ENCODE peak calls at places on chromosome 9, in five cellular contexts. J is suprapubic skin; X is heart left ventricle; P is CD4-positive, alpha-beta memory T cell; N is Peyer's patch. C is an unnamed sample.

GRCh38 chr9:77807295-77807694 is 159.2 kb upstream of the GNA14 start:
- DNase-seq in X (no peak), J (no peak), P (no peak), N (no peak), C (no peak)

GRCh38 chr9:136297016-136297691 is 6.7 kb downstream of the CCDC187 start:
- DNase-seq in N (peak; percentile 76), P (no peak), X (no peak), J (no peak), C (peak; percentile 39)

GRCh38 chr9:114472765-114473446 is 32.4 kb downstream of the WHRN start:
- DNase-seq in X (no peak), J (no peak), P (no peak), N (no peak), C (no peak)

GRCh38 chr9:107488400-107489143 is 997 bp downstream of the KLF4 start:
- DNase-seq in P (peak; percentile 23), N (peak; percentile 85), X (peak; percentile 73), J (peak; percentile 89), C (peak; percentile 81)

GRCh38 chr9:137055385-137056364 is 1.8 kb upstream of the ENTPD2 start:
- DNase-seq in P (no peak), N (peak; percentile 95), J (no peak), X (peak; percentile 95), C (peak; percentile 93)

GRCh38 chr9:22119537-22120167 is 110.5 kb upstream of the CDKN2B start:
- DNase-seq in P (peak; percentile 33), N (no peak), J (no peak), X (peak; percentile 7), C (no peak)

GRCh38 chr9:137070201-137070905 is at the start of gene SAPCD2:
- DNase-seq in N (peak; percentile 90), P (peak; percentile 87), X (peak; percentile 88), J (peak; percentile 90), C (peak; percentile 96)

GRCh38 chr9:6910032-6910431 is 152.3 kb downstream of the KDM4C start:
- DNase-seq in J (no peak), N (no peak), X (no peak), P (no peak), C (no peak)

GRCh38 chr9:93299418-93300174 is 115.7 kb downstream of the WNK2 start:
- DNase-seq in X (no peak), P (no peak), J (peak; percentile 44), N (peak; percentile 87), C (no peak)

GRCh38 chr9:133148351-133149129 is 15.2 kb downstream of the GBGT1 start:
- DNase-seq in J (peak; percentile 87), X (no peak), P (peak; percentile 83), N (peak; percentile 83), C (peak; percentile 90)

GRCh38 chr9:109176963-109177362 is 9.9 kb upstream of the FRRS1L start:
- DNase-seq in P (no peak), J (no peak), X (no peak), N (no peak), C (no peak)

GRCh38 chr9:105694848-105695581 is 674 bp downstream of the TMEM38B start:
- DNase-seq in J (peak; percentile 89), N (peak; percentile 76), P (peak; percentile 59), X (peak; percentile 47), C (peak; percentile 79)
- H3K27ac ChIP-seq in J (peak overlapping the region; percentile 79), N (peak overlapping the region; percentile 82), P (peak overlapping the region; percentile 37), X (peak overlapping the region; percentile 80), C (peak overlapping the region; percentile 84)

DNA sequence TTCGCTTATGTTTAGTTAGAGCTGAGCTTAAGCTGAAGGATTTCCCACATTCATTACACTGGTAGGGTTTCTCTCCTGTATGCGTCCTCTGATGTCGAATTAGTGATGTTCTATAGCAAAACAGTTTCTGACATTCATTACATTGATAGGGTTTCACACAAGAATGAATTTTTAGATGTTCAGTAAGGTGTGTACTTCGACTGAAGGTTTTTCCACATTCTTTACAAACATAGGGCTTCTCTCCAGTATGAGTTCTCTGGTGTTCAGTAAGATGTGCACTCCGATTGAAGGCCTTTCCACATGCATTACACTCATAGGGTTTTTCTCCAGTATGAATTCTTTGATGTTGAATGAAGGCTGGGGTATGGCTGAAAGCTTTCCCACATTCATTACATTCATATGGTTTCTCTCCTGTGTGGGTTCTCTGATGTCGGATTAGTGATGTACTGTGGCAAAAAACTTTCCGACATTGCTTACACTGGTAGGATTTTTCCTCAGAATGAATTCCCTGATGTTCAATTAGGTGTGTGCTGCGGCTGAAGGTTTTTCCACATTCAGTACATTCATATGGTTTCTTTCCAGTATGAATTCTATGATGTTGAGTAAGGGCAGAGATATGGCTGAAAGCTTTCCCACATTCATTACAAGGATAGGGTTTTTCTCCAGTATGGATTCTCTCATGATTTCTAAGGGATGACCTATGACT is 14.6 kb downstream of the ZNF883 start:
- DNase-seq in P (no peak), J (no peak), N (no peak), X (no peak), C (no peak)
- H3K9me3 ChIP-seq in P (peaks cover 33% of the 10 kb centered on the region), J (peaks cover 69% of the 10 kb centered on the region), N (no peaks in the 10 kb centered on the region), X (peaks cover 42% of the 10 kb centered on the region), C (peaks cover 8% of the 10 kb centered on the region)

GRCh38 chr9:125296843-125297372 is 35.3 kb downstream of the GAPVD1 start:
- DNase-seq in N (no peak), J (no peak), P (no peak), X (no peak), C (no peak)
- H3K27ac ChIP-seq in N (no peak overlapping the region), J (no peak overlapping the region), P (no peak overlapping the region), X (no peak overlapping the region), C (no peak overlapping the region)

GRCh38 chr9:138104251-138105122 is 226.9 kb downstream of the CACNA1B start:
- DNase-seq in J (no peak), N (no peak), X (no peak), P (no peak), C (no peak)

GRCh38 chr9:138102246-138103051 is 224.9 kb downstream of the CACNA1B start:
- DNase-seq in J (no peak), P (no peak), X (no peak), N (no peak), C (no peak)

GRCh38 chr9:138105123-138105415 is 227.5 kb downstream of the CACNA1B start:
- DNase-seq in X (no peak), P (no peak), J (no peak), N (no peak), C (no peak)

GRCh38 chr9:138103111-138103823 is 225.7 kb downstream of the CACNA1B start:
- DNase-seq in P (no peak), X (no peak), J (no peak), N (no peak), C (no peak)

GRCh38 chr9:138103824-138104206 is 226.2 kb downstream of the CACNA1B start:
- DNase-seq in X (no peak), N (no peak), J (peak; percentile 22), P (no peak), C (no peak)
- H3K9me3 ChIP-seq in X (no peaks in the 10 kb centered on the region), N (no peaks in the 10 kb centered on the region), J (no peaks in the 10 kb centered on the region), P (no peaks in the 10 kb centered on the region), C (no peaks in the 10 kb centered on the region)

GRCh38 chr9:126665696-126666035 is 51.9 kb downstream of the LMX1B start:
- DNase-seq in J (no peak), P (no peak), N (no peak), X (no peak), C (peak; percentile 57)
- H3K27ac ChIP-seq in J (no peak overlapping the region), P (no peak overlapping the region), N (no peak overlapping the region), X (no peak overlapping the region), C (no peak overlapping the region)

DNA sequence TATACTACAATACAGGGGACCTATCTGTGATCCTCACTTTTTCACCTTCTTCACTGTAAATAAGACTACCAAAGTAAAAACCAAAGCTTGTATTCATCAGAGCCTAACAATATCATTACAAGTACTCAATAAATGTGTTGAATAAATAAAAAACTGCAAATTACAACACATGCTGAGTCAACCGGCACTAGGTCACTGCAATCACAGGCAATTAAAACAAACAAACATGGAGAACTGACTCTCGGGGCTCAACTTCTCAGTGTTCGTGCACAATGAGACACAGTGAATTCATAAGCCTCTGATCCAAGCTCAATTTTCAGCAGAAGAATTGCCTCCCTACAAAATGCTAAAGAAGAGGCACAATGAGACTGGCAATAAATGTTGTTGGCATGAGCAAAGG is 69.2 kb downstream of the CDK5RAP2 start:
- DNase-seq in J (no peak), N (no peak), P (no peak), X (no peak), C (no peak)
- H3K9me3 ChIP-seq in J (peaks cover 11% of the 10 kb centered on the region), N (no peaks in the 10 kb centered on the region), P (no peaks in the 10 kb centered on the region), X (no peaks in the 10 kb centered on the region), C (no peaks in the 10 kb centered on the region)

GRCh38 chr9:112328545-112328944 is 4.9 kb downstream of the PTBP3 start:
- DNase-seq in N (no peak), J (no peak), X (no peak), P (no peak), C (no peak)
- H3K27ac ChIP-seq in N (no peak overlapping the region), J (no peak overlapping the region), X (no peak overlapping the region), P (no peak overlapping the region), C (no peak overlapping the region)

DNA sequence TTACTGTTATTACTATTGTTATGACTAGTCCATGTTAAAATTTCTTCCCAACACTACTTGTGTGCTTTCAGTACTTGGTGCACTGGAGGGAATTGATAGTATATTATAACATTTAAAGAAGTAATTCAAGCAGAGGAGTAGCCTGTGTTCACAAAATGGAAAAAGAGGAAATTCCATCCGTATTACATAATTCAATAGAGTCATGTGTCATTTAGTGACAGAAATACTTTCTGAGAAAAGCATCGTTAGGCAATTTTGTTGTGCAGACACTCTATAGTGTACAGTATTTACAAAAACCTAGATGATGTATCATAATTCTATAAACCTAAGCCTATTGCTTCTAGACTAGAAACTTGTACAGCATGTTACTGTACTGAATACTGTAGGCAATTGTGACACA is 78.3 kb upstream of the PCSK5 start:
- DNase-seq in X (no peak), J (no peak), P (no peak), N (no peak), C (no peak)
- H3K9me3 ChIP-seq in X (no peaks in the 10 kb centered on the region), J (peaks cover 7% of the 10 kb centered on the region), P (no peaks in the 10 kb centered on the region), N (no peaks in the 10 kb centered on the region), C (no peaks in the 10 kb centered on the region)

C was measured in right cardiac atrium.